ENCODE peak calls at places on chromosomes 16 and 17, in six cellular contexts. One of them, this sample, is unnamed.
A peak's percentile ranks its signal among the peaks of the same experiment; 100 is the strongest.

GRCh38 chr16:69179255-69180010 is 7.5 kb upstream of the SNTB2 start:
- DNase-seq in left ventricle myocardium inferior: peak; percentile 68
- DNase-seq in lower lobe of right lung: peak; percentile 65
- DNase-seq in tibial artery: peak; percentile 86
- DNase-seq in prostate gland: peak; percentile 88
- DNase-seq in testis: peak; percentile 87
- DNase-seq in this sample: peak; percentile 90

GRCh38 chr17:39402279-39402889 is 958 bp upstream of the FBXL20 start:
- DNase-seq in lower lobe of right lung: peak; percentile 95
- DNase-seq in prostate gland: peak; percentile 92
- DNase-seq in testis: peak; percentile 99
- DNase-seq in tibial artery: peak; percentile 94
- DNase-seq in left ventricle myocardium inferior: peak; percentile 91
- DNase-seq in this sample: peak; percentile 93

GRCh38 chr16:88376053-88376834 is 6.5 kb upstream of the ZNF469 start:
- DNase-seq in lower lobe of right lung: peak; percentile 29
- DNase-seq in tibial artery: peak; percentile 56
- DNase-seq in prostate gland: no peak
- DNase-seq in left ventricle myocardium inferior: peak; percentile 6
- DNase-seq in testis: no peak
- DNase-seq in this sample: peak; percentile 28

GRCh38 chr17:78737332-78737731 is 44.7 kb downstream of the CYTH1 start:
- DNase-seq in testis: no peak
- DNase-seq in lower lobe of right lung: no peak
- DNase-seq in tibial artery: no peak
- DNase-seq in left ventricle myocardium inferior: no peak
- DNase-seq in prostate gland: no peak
- DNase-seq in this sample: no peak

GRCh38 chr16:35102780-35103403 is 1643.5 kb downstream of the TP53TG3F start:
- DNase-seq in testis: peak; percentile 75
- DNase-seq in tibial artery: no peak
- DNase-seq in lower lobe of right lung: no peak
- DNase-seq in prostate gland: no peak
- DNase-seq in left ventricle myocardium inferior: no peak
- DNase-seq in this sample: no peak

GRCh38 chr16:72794319-72794718 is 253.6 kb downstream of the ZFHX3 start:
- DNase-seq in lower lobe of right lung: no peak
- DNase-seq in prostate gland: no peak
- DNase-seq in left ventricle myocardium inferior: no peak
- DNase-seq in testis: no peak
- DNase-seq in tibial artery: no peak
- DNase-seq in this sample: no peak

GRCh38 chr17:42795061-42795460 is 3.4 kb downstream of the COA3 start:
- DNase-seq in prostate gland: no peak
- DNase-seq in testis: no peak
- DNase-seq in lower lobe of right lung: no peak
- DNase-seq in tibial artery: peak; percentile 51
- DNase-seq in left ventricle myocardium inferior: no peak
- DNase-seq in this sample: no peak

GRCh38 chr16:89923640-89924297 is 627 bp downstream of the TUBB3 start:
- DNase-seq in lower lobe of right lung: no peak
- DNase-seq in testis: no peak
- DNase-seq in left ventricle myocardium inferior: no peak
- DNase-seq in tibial artery: peak; percentile 68
- DNase-seq in prostate gland: no peak
- DNase-seq in this sample: no peak

GRCh38 chr16:51641191-51641765 is 490.2 kb upstream of the SALL1 start:
- DNase-seq in tibial artery: no peak
- DNase-seq in left ventricle myocardium inferior: no peak
- DNase-seq in prostate gland: no peak
- DNase-seq in lower lobe of right lung: no peak
- DNase-seq in testis: no peak
- DNase-seq in this sample: no peak

GRCh38 chr17:70622382-70623260 is 453.3 kb downstream of the KCNJ2 start:
- DNase-seq in left ventricle myocardium inferior: peak; percentile 38
- DNase-seq in prostate gland: no peak
- DNase-seq in lower lobe of right lung: peak; percentile 51
- DNase-seq in testis: peak; percentile 31
- DNase-seq in tibial artery: no peak
- DNase-seq in this sample: no peak

GRCh38 chr17:19440421-19440820 is 29.4 kb downstream of the RNF112 start:
- DNase-seq in left ventricle myocardium inferior: no peak
- DNase-seq in tibial artery: no peak
- DNase-seq in prostate gland: no peak
- DNase-seq in lower lobe of right lung: no peak
- DNase-seq in testis: no peak
- DNase-seq in this sample: no peak

GRCh38 chr17:40307001-40307690 is 1.8 kb upstream of the RARA start:
- DNase-seq in tibial artery: no peak
- DNase-seq in prostate gland: no peak
- DNase-seq in testis: peak; percentile 44
- DNase-seq in left ventricle myocardium inferior: no peak
- DNase-seq in lower lobe of right lung: no peak
- DNase-seq in this sample: no peak

GRCh38 chr17:20706752-20707372 is 127.3 kb downstream of the CDRT15L2 start:
- DNase-seq in left ventricle myocardium inferior: no peak
- DNase-seq in lower lobe of right lung: no peak
- DNase-seq in tibial artery: no peak
- DNase-seq in prostate gland: peak; percentile 40
- DNase-seq in testis: no peak
- DNase-seq in this sample: no peak

GRCh38 chr16:75102595-75102994 is 14.0 kb downstream of the LDHD start:
- DNase-seq in prostate gland: no peak
- DNase-seq in lower lobe of right lung: no peak
- DNase-seq in testis: no peak
- DNase-seq in tibial artery: peak; percentile 29
- DNase-seq in left ventricle myocardium inferior: no peak
- DNase-seq in this sample: no peak
- H3K4me1 ChIP-seq in prostate gland: peaks cover 3% of the 10 kb centered on the region
- H3K4me1 ChIP-seq in lower lobe of right lung: peaks cover 61% of the 10 kb centered on the region
- H3K4me1 ChIP-seq in testis: peaks cover 19% of the 10 kb centered on the region
- H3K4me1 ChIP-seq in tibial artery: peaks cover 53% of the 10 kb centered on the region
- H3K4me1 ChIP-seq in left ventricle myocardium inferior: peaks cover 66% of the 10 kb centered on the region
- H3K4me1 ChIP-seq in this sample: peaks cover 14% of the 10 kb centered on the region

DNA sequence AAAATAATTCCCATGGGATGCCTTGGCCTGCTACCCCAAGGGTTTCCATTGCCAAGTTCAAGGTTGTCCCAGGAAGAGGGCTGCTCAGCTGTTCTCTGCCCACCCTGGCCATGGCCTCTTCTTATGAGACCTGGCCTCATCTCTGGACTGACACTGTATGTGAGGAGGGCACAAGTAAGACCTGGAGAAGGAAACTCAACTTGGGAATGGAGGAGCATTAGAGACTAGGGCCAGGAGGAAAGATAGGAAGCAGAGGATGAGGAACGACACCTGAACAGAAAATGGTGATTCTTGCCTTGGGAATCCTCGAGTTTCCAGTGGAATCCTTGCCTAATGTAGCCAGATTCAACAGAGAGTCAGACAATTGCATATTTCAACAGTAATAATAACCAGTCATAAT is 24.6 kb upstream of the GOSR2 start:
- DNase-seq in left ventricle myocardium inferior: no peak
- DNase-seq in prostate gland: no peak
- DNase-seq in lower lobe of right lung: no peak
- DNase-seq in testis: no peak
- DNase-seq in tibial artery: no peak
- DNase-seq in this sample: no peak
- H3K27me3 ChIP-seq in left ventricle myocardium inferior: peaks cover 37% of the 10 kb centered on the region
- H3K27me3 ChIP-seq in prostate gland: no peaks in the 10 kb centered on the region
- H3K27me3 ChIP-seq in lower lobe of right lung: peaks cover 12% of the 10 kb centered on the region
- H3K27me3 ChIP-seq in testis: no peaks in the 10 kb centered on the region
- H3K27me3 ChIP-seq in tibial artery: no peaks in the 10 kb centered on the region
- H3K27me3 ChIP-seq in this sample: no peaks in the 10 kb centered on the region

GRCh38 chr16:70430667-70431536 is 8.0 kb downstream of the ST3GAL2 start:
- DNase-seq in prostate gland: no peak
- DNase-seq in testis: no peak
- DNase-seq in left ventricle myocardium inferior: no peak
- DNase-seq in tibial artery: no peak
- DNase-seq in lower lobe of right lung: peak; percentile 63
- DNase-seq in this sample: no peak

GRCh38 chr16:70433456-70434103 is 5.3 kb downstream of the ST3GAL2 start:
- DNase-seq in testis: no peak
- DNase-seq in prostate gland: no peak
- DNase-seq in lower lobe of right lung: no peak
- DNase-seq in left ventricle myocardium inferior: peak; percentile 70
- DNase-seq in tibial artery: peak; percentile 72
- DNase-seq in this sample: peak; percentile 60

GRCh38 chr16:70434489-70435260 is 4.2 kb downstream of the ST3GAL2 start:
- DNase-seq in left ventricle myocardium inferior: no peak
- DNase-seq in testis: no peak
- DNase-seq in lower lobe of right lung: no peak
- DNase-seq in prostate gland: no peak
- DNase-seq in tibial artery: no peak
- DNase-seq in this sample: no peak

GRCh38 chr16:70432304-70432799 is 6.5 kb downstream of the ST3GAL2 start:
- DNase-seq in left ventricle myocardium inferior: no peak
- DNase-seq in testis: no peak
- DNase-seq in tibial artery: no peak
- DNase-seq in lower lobe of right lung: no peak
- DNase-seq in prostate gland: no peak
- DNase-seq in this sample: no peak

GRCh38 chr16:70432800-70433455 is 6.0 kb downstream of the ST3GAL2 start:
- DNase-seq in testis: no peak
- DNase-seq in left ventricle myocardium inferior: no peak
- DNase-seq in lower lobe of right lung: peak; percentile 60
- DNase-seq in tibial artery: no peak
- DNase-seq in prostate gland: no peak
- DNase-seq in this sample: peak; percentile 29
- H3K4me1 ChIP-seq in testis: peaks cover 83% of the 10 kb centered on the region
- H3K4me1 ChIP-seq in left ventricle myocardium inferior: peaks cover 96% of the 10 kb centered on the region
- H3K4me1 ChIP-seq in lower lobe of right lung: peaks cover 80% of the 10 kb centered on the region
- H3K4me1 ChIP-seq in tibial artery: peaks cover 57% of the 10 kb centered on the region
- H3K4me1 ChIP-seq in prostate gland: peaks cover 3% of the 10 kb centered on the region
- H3K4me1 ChIP-seq in this sample: peaks cover 45% of the 10 kb centered on the region

GRCh38 chr17:79741401-79741750 is 10.6 kb downstream of the ENPP7 start:
- DNase-seq in prostate gland: no peak
- DNase-seq in testis: no peak
- DNase-seq in tibial artery: no peak
- DNase-seq in left ventricle myocardium inferior: no peak
- DNase-seq in lower lobe of right lung: no peak
- DNase-seq in this sample: no peak
- H3K27me3 ChIP-seq in prostate gland: peaks cover 2% of the 10 kb centered on the region
- H3K27me3 ChIP-seq in testis: no peaks in the 10 kb centered on the region
- H3K27me3 ChIP-seq in tibial artery: no peaks in the 10 kb centered on the region
- H3K27me3 ChIP-seq in left ventricle myocardium inferior: peaks cover 84% of the 10 kb centered on the region
- H3K27me3 ChIP-seq in lower lobe of right lung: peaks cover 51% of the 10 kb centered on the region
- H3K27me3 ChIP-seq in this sample: no peaks in the 10 kb centered on the region

GRCh38 chr16:30370444-30371247 is at the start of gene TBC1D10B:
- DNase-seq in left ventricle myocardium inferior: peak; percentile 97
- DNase-seq in tibial artery: peak; percentile 100
- DNase-seq in lower lobe of right lung: peak; percentile 96
- DNase-seq in testis: peak; percentile 99
- DNase-seq in prostate gland: peak; percentile 99
- DNase-seq in this sample: peak; percentile 97
- H3K4me1 ChIP-seq in left ventricle myocardium inferior: peaks cover 57% of the 10 kb centered on the region
- H3K4me1 ChIP-seq in tibial artery: peaks cover 40% of the 10 kb centered on the region
- H3K4me1 ChIP-seq in lower lobe of right lung: peaks cover 36% of the 10 kb centered on the region
- H3K4me1 ChIP-seq in testis: peaks cover 26% of the 10 kb centered on the region
- H3K4me1 ChIP-seq in prostate gland: peaks cover 19% of the 10 kb centered on the region
- H3K4me1 ChIP-seq in this sample: peaks cover 6% of the 10 kb centered on the region

DNA sequence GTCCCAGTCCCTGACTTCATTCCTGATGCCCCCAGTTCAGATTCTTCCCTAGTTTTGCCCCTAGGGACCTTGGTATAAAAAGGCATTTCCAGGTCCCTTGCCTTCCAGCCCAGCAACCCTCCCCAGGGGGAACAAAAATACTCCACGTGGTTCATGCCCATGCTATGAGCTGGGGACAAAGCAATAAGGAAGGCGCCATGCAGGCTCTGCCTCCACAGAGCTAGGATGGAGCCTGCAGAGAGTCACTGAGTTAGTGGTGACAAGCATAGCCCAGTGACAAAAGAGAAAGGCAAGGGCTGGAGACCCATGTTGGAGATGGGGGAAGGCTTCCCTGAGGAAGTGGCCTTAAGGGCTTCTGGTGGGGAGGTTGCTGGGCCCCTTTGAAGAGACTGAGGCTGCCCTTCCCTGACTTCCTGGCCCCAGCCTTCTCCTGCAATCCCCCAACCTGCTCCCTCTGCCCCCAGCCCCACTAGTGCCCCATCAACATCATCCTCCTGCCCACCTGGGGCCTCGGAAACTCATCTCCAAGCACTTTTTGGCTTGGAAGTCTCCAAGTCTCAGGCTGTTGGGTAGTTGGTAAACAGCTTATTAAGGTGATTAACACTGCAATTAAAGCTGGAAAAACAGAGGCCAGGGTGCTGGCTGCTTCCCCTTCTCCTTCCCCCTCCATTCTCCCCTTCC is 9.6 kb downstream of the DLX3 start:
- DNase-seq in left ventricle myocardium inferior: no peak
- DNase-seq in lower lobe of right lung: no peak
- DNase-seq in prostate gland: no peak
- DNase-seq in testis: no peak
- DNase-seq in tibial artery: no peak
- DNase-seq in this sample: no peak
- H3K27me3 ChIP-seq in left ventricle myocardium inferior: peaks cover 97% of the 10 kb centered on the region
- H3K27me3 ChIP-seq in lower lobe of right lung: peaks cover 60% of the 10 kb centered on the region
- H3K27me3 ChIP-seq in prostate gland: no peaks in the 10 kb centered on the region
- H3K27me3 ChIP-seq in testis: no peaks in the 10 kb centered on the region
- H3K27me3 ChIP-seq in tibial artery: no peaks in the 10 kb centered on the region
- H3K27me3 ChIP-seq in this sample: no peaks in the 10 kb centered on the region

DNA sequence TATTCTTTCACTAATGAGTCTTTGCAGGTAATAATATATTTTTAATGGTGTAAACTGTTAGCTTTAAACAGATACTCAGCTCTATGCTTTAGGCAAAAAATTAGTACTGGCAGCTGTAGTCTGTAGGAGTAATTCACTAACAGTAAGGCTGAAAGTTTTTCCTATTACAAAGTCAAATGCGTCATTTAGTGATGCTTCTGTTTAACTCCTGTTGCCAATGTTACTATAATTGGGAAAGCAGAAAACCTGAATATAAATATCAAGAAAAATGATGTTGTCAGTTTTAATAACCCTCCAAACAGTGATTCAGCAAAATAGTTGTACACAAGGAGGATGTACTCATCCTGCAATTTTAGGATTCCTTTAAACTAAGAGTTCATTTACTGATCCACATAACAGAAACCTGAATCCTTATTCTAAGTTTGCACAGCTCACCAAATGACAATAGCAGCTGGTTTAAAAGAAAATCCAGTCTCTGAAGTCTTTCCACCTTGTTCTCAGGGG is 4.3 kb downstream of the CDR2 start:
- DNase-seq in lower lobe of right lung: no peak
- DNase-seq in tibial artery: no peak
- DNase-seq in testis: no peak
- DNase-seq in left ventricle myocardium inferior: no peak
- DNase-seq in prostate gland: no peak
- DNase-seq in this sample: no peak
- H3K4me1 ChIP-seq in lower lobe of right lung: peaks cover 54% of the 10 kb centered on the region
- H3K4me1 ChIP-seq in tibial artery: peaks cover 56% of the 10 kb centered on the region
- H3K4me1 ChIP-seq in testis: peaks cover 4% of the 10 kb centered on the region
- H3K4me1 ChIP-seq in left ventricle myocardium inferior: peaks cover 55% of the 10 kb centered on the region
- H3K4me1 ChIP-seq in prostate gland: no peaks in the 10 kb centered on the region
- H3K4me1 ChIP-seq in this sample: peaks cover 2% of the 10 kb centered on the region

DNA sequence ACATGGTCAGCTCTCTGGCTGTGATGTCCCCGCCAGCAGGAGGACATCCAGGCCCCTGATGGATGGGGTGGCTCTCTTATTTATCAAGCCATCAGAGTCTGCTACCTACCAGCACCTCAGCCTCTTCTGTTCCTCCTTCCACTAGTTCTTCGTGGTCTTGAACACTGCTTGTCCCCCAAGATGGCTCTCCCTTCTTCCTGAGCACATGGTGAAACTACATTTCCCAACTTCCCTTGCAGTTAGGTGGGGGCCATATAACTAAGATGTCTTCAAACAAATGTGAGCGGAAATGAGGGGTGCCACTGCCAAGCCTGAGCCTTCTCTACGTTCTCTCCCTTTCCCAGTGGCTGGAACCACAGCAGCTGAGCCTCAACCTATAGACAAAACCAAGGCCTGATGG is 29.8 kb upstream of the CCDC182 start:
- DNase-seq in tibial artery: no peak
- DNase-seq in prostate gland: no peak
- DNase-seq in lower lobe of right lung: no peak
- DNase-seq in testis: no peak
- DNase-seq in left ventricle myocardium inferior: no peak
- DNase-seq in this sample: no peak
- H3K27me3 ChIP-seq in tibial artery: no peaks in the 10 kb centered on the region
- H3K27me3 ChIP-seq in prostate gland: no peaks in the 10 kb centered on the region
- H3K27me3 ChIP-seq in lower lobe of right lung: peaks cover 7% of the 10 kb centered on the region
- H3K27me3 ChIP-seq in testis: no peaks in the 10 kb centered on the region
- H3K27me3 ChIP-seq in left ventricle myocardium inferior: no peaks in the 10 kb centered on the region
- H3K27me3 ChIP-seq in this sample: no peaks in the 10 kb centered on the region

This sample was measured in ovary.